ENCODE peak calls at places on chromosomes 3 and 15, in six cellular contexts. A, O, H, C, N and F are unnamed samples.

GRCh38 chr3:57961828-57962447 is 46.3 kb upstream of the FLNB start:
- DNase-seq in N (peak), A (peak), H (no peak), O (peak), C (no peak), F (peak)

GRCh38 chr15:61701455-61701854 is 358.8 kb downstream of the VPS13C start:
- DNase-seq in C (no peak), H (no peak), O (no peak), A (no peak), N (no peak), F (no peak)

GRCh38 chr15:63491116-63491817 is 13.1 kb upstream of the USP3 start:
- DNase-seq in C (no peak), N (no peak), O (no peak), A (no peak), H (no peak), F (no peak)

GRCh38 chr15:78396976-78397375 is 41.0 kb upstream of the IREB2 start:
- DNase-seq in A (no peak), O (peak), N (peak), H (no peak), C (peak), F (peak)

GRCh38 chr3:149442845-149443544 is 31.5 kb upstream of the TM4SF4 start:
- DNase-seq in O (no peak), A (peak), C (no peak), H (no peak), N (no peak), F (no peak)

GRCh38 chr3:15387171-15387581 is 40.2 kb downstream of the METTL6 start:
- DNase-seq in O (no peak), H (no peak), C (no peak), N (no peak), A (no peak), F (no peak)

GRCh38 chr3:152309535-152310317 is 41.0 kb downstream of the MBNL1 start:
- DNase-seq in C (no peak), N (no peak), O (no peak), H (no peak), A (no peak), F (no peak)

GRCh38 chr15:56963126-56963525 is 44.7 kb downstream of the TCF12 start:
- DNase-seq in C (no peak), H (no peak), A (no peak), O (no peak), N (no peak), F (no peak)

GRCh38 chr15:79170256-79170664 is 79.7 kb upstream of the RASGRF1 start:
- DNase-seq in A (no peak), O (peak), N (no peak), H (peak), C (no peak), F (no peak)

GRCh38 chr3:84836961-84837360 is 121.8 kb upstream of the CADM2 start:
- DNase-seq in O (no peak), A (no peak), C (peak), H (no peak), N (no peak), F (peak)

GRCh38 chr15:69869881-69870465 is 227.7 kb downstream of the TLE3 start:
- DNase-seq in H (no peak), O (no peak), A (no peak), C (no peak), N (no peak), F (no peak)

GRCh38 chr3:187264946-187265345 is 26.6 kb downstream of the MASP1 start:
- DNase-seq in C (no peak), N (no peak), O (no peak), A (no peak), H (no peak), F (no peak)
- TF ChIP-seq JUND in C (no peak), N (no peak), O (no peak), A (no peak), H (no peak), F (no peak)

GRCh38 chr15:52441846-52442245 is 86.8 kb downstream of the MYO5A start:
- DNase-seq in C (no peak), O (no peak), A (no peak), H (no peak), N (no peak), F (no peak)
- TF ChIP-seq JUND in C (no peak), O (no peak), A (no peak), H (peak), N (no peak), F (no peak)

GRCh38 chr3:116155830-116156229 is 289.5 kb downstream of the LSAMP start:
- DNase-seq in O (no peak), A (no peak), N (no peak), C (no peak), H (no peak), F (no peak)

GRCh38 chr3:116150655-116151054 is 294.6 kb downstream of the LSAMP start:
- DNase-seq in O (no peak), N (no peak), H (no peak), A (no peak), C (no peak), F (no peak)

GRCh38 chr3:116154389-116154788 is 290.9 kb downstream of the LSAMP start:
- DNase-seq in H (no peak), C (no peak), O (no peak), A (no peak), N (no peak), F (no peak)

GRCh38 chr3:116148881-116149530 is 296.3 kb downstream of the LSAMP start:
- DNase-seq in A (no peak), C (no peak), O (no peak), H (no peak), N (peak), F (no peak)

GRCh38 chr3:116153174-116153573 is 292.1 kb downstream of the LSAMP start:
- DNase-seq in N (no peak), O (no peak), A (no peak), C (no peak), H (no peak), F (no peak)
- TF ChIP-seq JUND in N (no peak), O (no peak), A (no peak), C (no peak), H (no peak), F (no peak)

DNA sequence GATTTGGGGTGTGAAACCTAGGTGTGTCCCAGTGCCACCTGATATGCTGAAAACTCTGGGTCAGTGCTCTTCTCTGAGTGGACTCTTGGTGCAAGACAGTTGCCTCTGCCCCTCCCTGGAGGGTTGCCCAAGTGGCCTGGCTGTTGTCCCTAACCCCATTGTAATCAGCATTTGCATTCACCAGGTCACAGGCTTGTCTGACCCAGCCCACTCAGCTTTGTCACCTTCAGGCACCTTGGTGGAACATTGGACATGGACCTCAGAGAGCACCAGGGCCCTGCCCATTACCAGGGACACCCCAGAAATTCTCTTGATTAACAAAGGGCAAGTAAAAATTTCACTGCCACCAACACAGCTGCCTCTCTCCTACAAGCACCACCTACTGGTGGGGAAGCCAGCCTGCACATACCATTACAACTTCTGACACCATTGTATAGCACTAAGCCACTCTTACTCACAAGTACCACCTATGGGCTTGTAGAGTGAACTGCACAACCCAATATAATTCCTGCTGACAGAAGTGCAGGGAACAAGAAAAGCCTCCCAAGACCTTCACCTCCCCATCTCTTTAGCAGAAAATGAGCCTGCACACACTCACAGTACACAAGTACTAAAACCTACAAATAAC is 324.6 kb downstream of the EPHA6 start:
- DNase-seq in H (no peak), A (no peak), C (no peak), O (no peak), N (peak), F (peak)
- TF ChIP-seq JUND in H (no peak), A (no peak), C (no peak), O (no peak), N (no peak), F (no peak)

GRCh38 chr3:178246004-178246403 is 290.2 kb upstream of the KCNMB2 start:
- DNase-seq in A (no peak), C (no peak), O (no peak), H (no peak), N (no peak), F (no peak)
- TF ChIP-seq JUND in A (no peak), C (no peak), O (no peak), H (no peak), N (no peak), F (no peak)